ENCODE peak calls at places on chromosomes 16 and 17, in six cellular contexts. S is mesenchymal stem cell, F is GM23248, P is IMR-90, L is fibroblast of lung, J is neural progenitor cell. O is an unnamed sample.

GRCh38 chr16:48003226-48003907 is 152.4 kb downstream of the ABCC12 start:
- DNase-seq in S (no peak), F (no peak), P (no peak), L (no peak), J (peak; percentile 38), O (no peak)

GRCh38 chr17:8145811-8146210 is 6.4 kb downstream of the PER1 start:
- DNase-seq in S (no peak), F (no peak), P (no peak), L (no peak), J (no peak), O (no peak)

GRCh38 chr17:80959330-80960036 is 32.2 kb upstream of the CHMP6 start:
- DNase-seq in S (no peak), F (peak; percentile 83), P (peak; percentile 48), L (peak; percentile 86), J (no peak), O (no peak)

GRCh38 chr17:46212634-46213435 is 19.6 kb upstream of the KANSL1 start:
- DNase-seq in S (peak; percentile 89), F (peak; percentile 93), P (peak; percentile 79), L (peak; percentile 78), J (peak; percentile 81), O (peak; percentile 90)

GRCh38 chr17:41101586-41102259 is at the start of gene KRTAP4-16:
- DNase-seq in S (no peak), F (no peak), P (no peak), L (no peak), J (peak; percentile 13), O (no peak)

GRCh38 chr17:44922136-44922535 is 6.8 kb upstream of the GFAP start:
- DNase-seq in S (no peak), F (no peak), P (no peak), L (no peak), J (no peak), O (no peak)

GRCh38 chr16:5604770-5605169 is 507.2 kb upstream of the EEF2KMT start:
- DNase-seq in S (no peak), F (no peak), P (no peak), L (no peak), J (peak; percentile 70), O (peak; percentile 85)

GRCh38 chr16:47613251-47613650 is 152.1 kb downstream of the PHKB start:
- DNase-seq in S (peak; percentile 5), F (no peak), P (no peak), L (no peak), J (no peak), O (no peak)

GRCh38 chr16:16790597-16790996 is 411.7 kb downstream of the NPIPA7 start:
- DNase-seq in S (no peak), F (no peak), P (no peak), L (no peak), J (no peak), O (no peak)

GRCh38 chr16:14564323-14564722 is 65.7 kb downstream of the PARN start:
- DNase-seq in S (no peak), F (no peak), P (no peak), L (no peak), J (no peak), O (peak; percentile 41)

GRCh38 chr17:43791589-43791988 is 11.4 kb downstream of the CFAP97D1 start:
- DNase-seq in S (peak; percentile 55), F (peak; percentile 51), P (peak; percentile 49), L (peak; percentile 61), J (peak; percentile 34), O (peak; percentile 66)

GRCh38 chr16:11670171-11671131 is 2.2 kb downstream of the SNN start:
- DNase-seq in S (no peak), F (peak; percentile 29), P (no peak), L (no peak), J (no peak), O (no peak)

GRCh38 chr16:76749780-76750375 is 441.1 kb upstream of the MON1B start:
- DNase-seq in S (peak; percentile 5), F (no peak), P (no peak), L (no peak), J (no peak), O (no peak)

GRCh38 chr16:27628216-27628945 is 78.4 kb downstream of the KATNIP start:
- DNase-seq in S (peak; percentile 14), F (no peak), P (no peak), L (no peak), J (peak; percentile 49), O (no peak)

GRCh38 chr17:740240-741055 is 8.1 kb downstream of the TLCD3A start:
- DNase-seq in S (no peak), F (no peak), P (no peak), L (peak; percentile 12), J (no peak), O (peak; percentile 74)

GRCh38 chr16:86669937-86670772 is 91.8 kb downstream of the FOXL1 start:
- DNase-seq in S (peak; percentile 81), F (no peak), P (peak; percentile 61), L (peak; percentile 13), J (peak; percentile 54), O (no peak)

GRCh38 chr17:50071692-50072091 is 15.8 kb downstream of the ITGA3 start:
- DNase-seq in S (no peak), F (no peak), P (no peak), L (no peak), J (no peak), O (no peak)

GRCh38 chr16:77877712-77878111 is 89.3 kb downstream of the VAT1L start:
- DNase-seq in S (peak; percentile 89), F (peak; percentile 79), P (peak; percentile 97), L (peak; percentile 98), J (no peak), O (no peak)

GRCh38 chr17:29379084-29379811 is 10.9 kb upstream of the TAOK1 start:
- DNase-seq in S (peak; percentile 29), F (peak; percentile 14), P (no peak), L (no peak), J (peak; percentile 29), O (no peak)

GRCh38 chr17:63937319-63937718 is 5.2 kb upstream of the CD79B start:
- DNase-seq in S (no peak), F (no peak), P (no peak), L (no peak), J (no peak), O (no peak)

GRCh38 chr16:20300312-20301097 is 26.8 kb downstream of the GP2 start:
- DNase-seq in S (peak; percentile 18), F (peak; percentile 73), P (peak; percentile 41), L (peak; percentile 7), J (peak; percentile 79), O (peak; percentile 69)

GRCh38 chr17:48440660-48441059 is 10.6 kb upstream of the SKAP1 start:
- DNase-seq in S (no peak), F (no peak), P (no peak), L (no peak), J (no peak), O (no peak)

GRCh38 chr17:48439875-48440505 is 10.0 kb upstream of the SKAP1 start:
- DNase-seq in S (peak; percentile 50), F (no peak), P (no peak), L (no peak), J (no peak), O (peak; percentile 46)

GRCh38 chr17:48439072-48439471 is 9.1 kb upstream of the SKAP1 start:
- DNase-seq in S (no peak), F (no peak), P (no peak), L (no peak), J (no peak), O (peak; percentile 34)

GRCh38 chr17:48438662-48439061 is 8.6 kb upstream of the SKAP1 start:
- DNase-seq in S (no peak), F (no peak), P (no peak), L (no peak), J (no peak), O (peak; percentile 20)

DNA sequence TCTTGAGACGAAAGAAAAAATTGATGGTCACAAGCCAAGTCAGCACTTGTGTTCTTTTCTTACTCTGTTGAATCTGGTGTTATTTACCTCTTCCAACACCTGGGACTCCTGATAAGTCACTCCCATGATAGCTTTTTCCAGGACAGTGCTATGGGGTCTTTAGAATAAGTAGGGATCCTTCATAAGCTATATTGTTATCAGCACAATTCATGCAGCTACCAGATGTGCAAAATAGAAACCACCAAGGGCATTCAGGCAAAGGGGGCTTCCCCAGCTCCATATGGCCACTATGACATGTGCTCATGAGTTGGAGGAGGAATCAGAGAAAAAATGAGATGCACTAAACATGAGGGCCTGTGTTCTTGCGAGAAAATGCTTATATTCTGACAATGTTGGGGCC is 9.5 kb upstream of the SKAP1 start:
- DNase-seq in S (peak; percentile 25), F (no peak), P (no peak), L (no peak), J (no peak), O (no peak)
- H3K4me1 ChIP-seq in S (peaks cover 2% of the 10 kb centered on the region), F (no peaks in the 10 kb centered on the region), P (no peaks in the 10 kb centered on the region), L (no peaks in the 10 kb centered on the region), J (no peaks in the 10 kb centered on the region), O (peaks cover 38% of the 10 kb centered on the region)

DNA sequence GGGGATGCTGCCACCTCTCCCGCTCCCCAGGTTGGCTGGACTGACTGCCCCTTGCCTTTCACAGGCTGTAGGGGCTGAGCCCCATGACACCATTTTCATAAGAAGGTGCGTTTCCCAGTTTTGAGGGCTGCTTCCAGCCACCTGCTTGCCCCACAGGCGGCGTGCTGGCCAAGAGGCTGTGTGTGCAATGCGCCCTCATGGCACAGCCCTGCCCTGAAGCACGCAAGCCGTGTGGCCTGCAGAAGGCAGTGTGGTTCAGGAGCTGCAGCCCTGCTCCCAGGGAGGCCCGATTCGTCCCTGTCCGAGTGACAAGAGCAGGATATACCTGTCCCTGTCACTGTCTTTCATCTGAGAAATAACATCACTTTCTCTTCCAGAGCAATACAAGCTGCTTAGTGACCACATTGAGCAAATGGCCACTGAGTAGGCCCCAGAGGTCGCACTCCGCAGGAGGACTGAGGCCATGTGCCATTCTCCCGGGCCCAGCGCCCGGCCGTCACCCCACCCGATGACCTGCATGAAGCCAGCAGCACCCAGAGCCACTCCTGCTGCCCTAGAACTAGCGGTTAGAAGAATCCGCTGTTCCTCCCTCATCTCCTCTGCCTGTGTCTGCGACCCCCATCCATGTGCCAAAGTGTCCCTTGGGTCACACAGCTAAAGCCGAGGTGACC is 24.2 kb downstream of the CIBAR2 start:
- DNase-seq in S (no peak), F (no peak), P (no peak), L (no peak), J (no peak), O (no peak)
- H2AFZ ChIP-seq in S (no peak overlapping the region), F (no peak overlapping the region), P (no peak overlapping the region), L (no peak overlapping the region), J (no peak overlapping the region), O (no peak overlapping the region)

DNA sequence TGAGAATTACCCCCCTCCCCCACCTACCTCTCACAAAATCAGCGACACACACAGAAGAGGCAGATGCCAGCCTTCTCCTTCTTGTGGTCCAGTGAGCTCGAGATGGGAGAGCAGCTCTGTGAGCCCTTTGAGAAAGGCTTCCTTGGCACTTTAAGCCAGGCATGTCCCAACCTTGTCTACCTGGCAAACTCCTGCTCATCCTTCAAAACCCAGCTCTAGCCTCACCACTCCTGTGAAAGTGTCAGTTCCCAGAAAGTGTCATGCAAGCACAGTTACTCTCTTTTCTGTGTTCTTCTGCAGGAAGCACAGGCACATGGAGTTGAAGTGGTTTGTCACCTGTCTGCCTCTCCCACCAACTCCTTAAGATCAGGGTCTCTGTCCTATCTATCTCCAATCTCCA is 1.6 kb downstream of the TMEM98 start:
- DNase-seq in S (no peak), F (peak; percentile 6), P (no peak), L (no peak), J (no peak), O (no peak)
- H3K4me3 ChIP-seq in S (no peak overlapping the region), F (peak overlapping the region; percentile 85), P (peak overlapping the region; percentile 79), L (peak overlapping the region; percentile 94), J (peak overlapping the region; percentile 77), O (no peak overlapping the region)

DNA sequence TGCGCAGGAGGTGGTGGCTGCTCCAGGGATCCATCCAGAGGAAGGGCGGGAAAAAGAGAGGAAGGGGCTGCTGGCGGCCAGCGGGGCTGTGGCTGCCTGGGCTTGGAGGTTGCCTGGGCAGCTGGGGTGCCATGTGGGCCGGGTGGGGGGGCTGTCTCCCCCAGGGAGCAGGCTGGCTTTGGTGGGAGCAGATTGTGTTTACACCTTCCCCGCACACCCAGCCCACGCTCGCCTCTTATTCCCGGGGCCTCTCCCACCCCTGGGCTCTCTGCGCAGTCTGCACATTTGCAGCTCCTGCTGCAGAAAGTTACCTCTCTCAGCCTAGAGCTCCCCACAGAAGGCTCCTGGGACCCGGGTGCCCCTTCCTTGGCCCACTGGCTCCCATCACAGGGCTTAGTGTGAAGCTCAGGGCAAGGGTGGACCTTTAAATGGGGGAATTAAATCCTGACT is 5.1 kb downstream of the PRCD start:
- DNase-seq in S (no peak), F (no peak), P (no peak), L (no peak), J (no peak), O (no peak)
- H3K4me1 ChIP-seq in S (peaks cover 43% of the 10 kb centered on the region), F (peaks cover 11% of the 10 kb centered on the region), P (peaks cover 22% of the 10 kb centered on the region), L (peaks cover 36% of the 10 kb centered on the region), J (peaks cover 24% of the 10 kb centered on the region), O (peaks cover 9% of the 10 kb centered on the region)

O was measured in Karpas-422.